ENCODE peak calls at places on chromosomes 4 and X, in six cellular contexts. One of them, this sample, is unnamed. For H3K4me1, the result is how much of the 10 kb centered on the place peaks cover.

GRCh38 chr4:139934336-139934735 is 219.6 kb downstream of the MAML3 start:
- DNase-seq in CD4-positive, CD25-positive, alpha-beta regulatory T cell: no peak
- DNase-seq in right lobe of liver: no peak
- DNase-seq in fibroblast of lung: peak
- DNase-seq in psoas muscle: no peak
- DNase-seq in left lung: no peak
- DNase-seq in this sample: no peak

GRCh38 chr4:102405706-102406510 is 60.6 kb upstream of the SLC39A8 start:
- DNase-seq in left lung: no peak
- DNase-seq in fibroblast of lung: no peak
- DNase-seq in right lobe of liver: no peak
- DNase-seq in CD4-positive, CD25-positive, alpha-beta regulatory T cell: no peak
- DNase-seq in psoas muscle: no peak
- DNase-seq in this sample: no peak

GRCh38 chr4:183249854-183250253 is 70.2 kb downstream of the CLDN22 start:
- DNase-seq in left lung: no peak
- DNase-seq in right lobe of liver: no peak
- DNase-seq in psoas muscle: no peak
- DNase-seq in fibroblast of lung: peak
- DNase-seq in CD4-positive, CD25-positive, alpha-beta regulatory T cell: no peak
- DNase-seq in this sample: no peak

GRCh38 chr4:15001248-15001824 is 945 bp upstream of the CPEB2 start:
- DNase-seq in psoas muscle: peak
- DNase-seq in CD4-positive, CD25-positive, alpha-beta regulatory T cell: no peak
- DNase-seq in right lobe of liver: peak
- DNase-seq in fibroblast of lung: peak
- DNase-seq in left lung: peak
- DNase-seq in this sample: no peak

GRCh38 chr4:21709031-21709430 is 239.5 kb downstream of the KCNIP4 start:
- DNase-seq in CD4-positive, CD25-positive, alpha-beta regulatory T cell: no peak
- DNase-seq in fibroblast of lung: no peak
- DNase-seq in right lobe of liver: no peak
- DNase-seq in left lung: no peak
- DNase-seq in psoas muscle: no peak
- DNase-seq in this sample: no peak

GRCh38 chr4:155569960-155570515 is 96.6 kb upstream of the GUCY1A1 start:
- DNase-seq in right lobe of liver: no peak
- DNase-seq in fibroblast of lung: peak
- DNase-seq in CD4-positive, CD25-positive, alpha-beta regulatory T cell: no peak
- DNase-seq in left lung: no peak
- DNase-seq in psoas muscle: no peak
- DNase-seq in this sample: no peak

GRCh38 chrX:68895339-68896250 is 66.8 kb downstream of the EFNB1 start:
- DNase-seq in right lobe of liver: no peak
- DNase-seq in fibroblast of lung: peak
- DNase-seq in CD4-positive, CD25-positive, alpha-beta regulatory T cell: no peak
- DNase-seq in psoas muscle: peak
- DNase-seq in left lung: no peak
- DNase-seq in this sample: no peak

GRCh38 chrX:41178201-41178600 is 93.0 kb downstream of the USP9X start:
- DNase-seq in right lobe of liver: no peak
- DNase-seq in psoas muscle: no peak
- DNase-seq in left lung: no peak
- DNase-seq in fibroblast of lung: no peak
- DNase-seq in CD4-positive, CD25-positive, alpha-beta regulatory T cell: no peak
- DNase-seq in this sample: no peak

GRCh38 chr4:170853422-170854021 is 763.8 kb upstream of the AADAT start:
- DNase-seq in CD4-positive, CD25-positive, alpha-beta regulatory T cell: no peak
- DNase-seq in fibroblast of lung: peak
- DNase-seq in psoas muscle: no peak
- DNase-seq in left lung: peak
- DNase-seq in right lobe of liver: peak
- DNase-seq in this sample: no peak

GRCh38 chr4:119628281-119629141 is at the start of gene PDE5A:
- DNase-seq in left lung: peak
- DNase-seq in right lobe of liver: peak
- DNase-seq in psoas muscle: peak
- DNase-seq in fibroblast of lung: peak
- DNase-seq in CD4-positive, CD25-positive, alpha-beta regulatory T cell: peak
- DNase-seq in this sample: peak

GRCh38 chr4:119626943-119627266 is 1.7 kb downstream of the PDE5A start:
- DNase-seq in right lobe of liver: no peak
- DNase-seq in fibroblast of lung: no peak
- DNase-seq in left lung: no peak
- DNase-seq in CD4-positive, CD25-positive, alpha-beta regulatory T cell: no peak
- DNase-seq in psoas muscle: no peak
- DNase-seq in this sample: no peak

GRCh38 chr4:119629142-119629471 is 503 bp upstream of the PDE5A start:
- DNase-seq in psoas muscle: no peak
- DNase-seq in left lung: no peak
- DNase-seq in CD4-positive, CD25-positive, alpha-beta regulatory T cell: no peak
- DNase-seq in right lobe of liver: no peak
- DNase-seq in fibroblast of lung: no peak
- DNase-seq in this sample: no peak

GRCh38 chr4:119626420-119626819 is 2.2 kb downstream of the PDE5A start:
- DNase-seq in psoas muscle: no peak
- DNase-seq in CD4-positive, CD25-positive, alpha-beta regulatory T cell: no peak
- DNase-seq in right lobe of liver: no peak
- DNase-seq in left lung: no peak
- DNase-seq in fibroblast of lung: no peak
- DNase-seq in this sample: no peak

GRCh38 chr4:119627267-119628190 is 1.1 kb downstream of the PDE5A start:
- DNase-seq in psoas muscle: peak
- DNase-seq in fibroblast of lung: peak
- DNase-seq in right lobe of liver: peak
- DNase-seq in CD4-positive, CD25-positive, alpha-beta regulatory T cell: peak
- DNase-seq in left lung: peak
- DNase-seq in this sample: peak
- H3K4me3 ChIP-seq in psoas muscle: peak
- H3K4me3 ChIP-seq in fibroblast of lung: peak
- H3K4me3 ChIP-seq in right lobe of liver: peak
- H3K4me3 ChIP-seq in CD4-positive, CD25-positive, alpha-beta regulatory T cell: peak
- H3K4me3 ChIP-seq in left lung: peak
- H3K4me3 ChIP-seq in this sample: peak

GRCh38 chrX:10117864-10118377 is 38.9 kb upstream of the CLCN4 start:
- DNase-seq in left lung: no peak
- DNase-seq in fibroblast of lung: no peak
- DNase-seq in psoas muscle: no peak
- DNase-seq in right lobe of liver: no peak
- DNase-seq in CD4-positive, CD25-positive, alpha-beta regulatory T cell: no peak
- DNase-seq in this sample: no peak

GRCh38 chrX:10117301-10117700 is 39.5 kb upstream of the CLCN4 start:
- DNase-seq in fibroblast of lung: no peak
- DNase-seq in right lobe of liver: no peak
- DNase-seq in psoas muscle: no peak
- DNase-seq in CD4-positive, CD25-positive, alpha-beta regulatory T cell: no peak
- DNase-seq in left lung: no peak
- DNase-seq in this sample: no peak

GRCh38 chrX:10118530-10118929 is 38.2 kb upstream of the CLCN4 start:
- DNase-seq in psoas muscle: no peak
- DNase-seq in right lobe of liver: no peak
- DNase-seq in left lung: no peak
- DNase-seq in fibroblast of lung: no peak
- DNase-seq in CD4-positive, CD25-positive, alpha-beta regulatory T cell: no peak
- DNase-seq in this sample: no peak

GRCh38 chrX:10120828-10121227 is 35.9 kb upstream of the CLCN4 start:
- DNase-seq in psoas muscle: no peak
- DNase-seq in fibroblast of lung: no peak
- DNase-seq in CD4-positive, CD25-positive, alpha-beta regulatory T cell: no peak
- DNase-seq in right lobe of liver: no peak
- DNase-seq in left lung: no peak
- DNase-seq in this sample: no peak

GRCh38 chrX:10119399-10119990 is 37.3 kb upstream of the CLCN4 start:
- DNase-seq in fibroblast of lung: peak
- DNase-seq in psoas muscle: no peak
- DNase-seq in CD4-positive, CD25-positive, alpha-beta regulatory T cell: peak
- DNase-seq in left lung: no peak
- DNase-seq in right lobe of liver: peak
- DNase-seq in this sample: peak
- H3K27ac ChIP-seq in fibroblast of lung: no peak
- H3K27ac ChIP-seq in psoas muscle: no peak
- H3K27ac ChIP-seq in CD4-positive, CD25-positive, alpha-beta regulatory T cell: peak
- H3K27ac ChIP-seq in left lung: no peak
- H3K27ac ChIP-seq in right lobe of liver: no peak
- H3K27ac ChIP-seq in this sample: no peak

DNA sequence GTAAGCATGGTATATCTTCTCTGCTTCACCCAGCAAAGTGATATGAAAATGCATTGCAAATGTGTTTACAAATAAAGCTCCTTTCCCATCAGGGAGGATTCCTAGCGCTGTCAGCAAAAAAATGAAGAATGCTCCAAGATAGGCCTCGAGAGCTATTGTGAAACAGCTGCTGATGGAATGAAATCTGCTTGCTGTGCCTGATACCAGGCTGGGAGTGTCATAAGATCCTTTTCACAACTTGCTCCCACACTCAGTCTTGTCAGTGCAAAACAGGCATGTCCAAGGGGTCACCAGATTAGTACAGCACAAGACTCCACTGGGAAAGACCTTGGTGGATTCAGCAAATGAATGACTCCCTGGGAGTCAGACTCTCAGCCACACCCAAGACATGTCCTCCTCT is 34.1 kb downstream of the HNRNPH2 start:
- DNase-seq in right lobe of liver: no peak
- DNase-seq in psoas muscle: no peak
- DNase-seq in left lung: no peak
- DNase-seq in CD4-positive, CD25-positive, alpha-beta regulatory T cell: no peak
- DNase-seq in fibroblast of lung: no peak
- DNase-seq in this sample: no peak
- H3K4me1 ChIP-seq in right lobe of liver: under half
- H3K4me1 ChIP-seq in psoas muscle: under half
- H3K4me1 ChIP-seq in left lung: under half
- H3K4me1 ChIP-seq in CD4-positive, CD25-positive, alpha-beta regulatory T cell: under half
- H3K4me1 ChIP-seq in fibroblast of lung: under half
- H3K4me1 ChIP-seq in this sample: under half

GRCh38 chr4:3369781-3370660 is 71.7 kb upstream of the HGFAC start:
- DNase-seq in right lobe of liver: peak
- DNase-seq in fibroblast of lung: peak
- DNase-seq in CD4-positive, CD25-positive, alpha-beta regulatory T cell: peak
- DNase-seq in psoas muscle: peak
- DNase-seq in left lung: peak
- DNase-seq in this sample: no peak

GRCh38 chr4:3371038-3371437 is 70.7 kb upstream of the HGFAC start:
- DNase-seq in right lobe of liver: no peak
- DNase-seq in psoas muscle: no peak
- DNase-seq in fibroblast of lung: peak
- DNase-seq in left lung: peak
- DNase-seq in CD4-positive, CD25-positive, alpha-beta regulatory T cell: no peak
- DNase-seq in this sample: no peak

GRCh38 chr4:3368334-3368733 is 73.4 kb upstream of the HGFAC start:
- DNase-seq in fibroblast of lung: no peak
- DNase-seq in CD4-positive, CD25-positive, alpha-beta regulatory T cell: no peak
- DNase-seq in right lobe of liver: no peak
- DNase-seq in psoas muscle: no peak
- DNase-seq in left lung: no peak
- DNase-seq in this sample: no peak

GRCh38 chr4:3367866-3368265 is 73.9 kb upstream of the HGFAC start:
- DNase-seq in left lung: no peak
- DNase-seq in psoas muscle: no peak
- DNase-seq in right lobe of liver: no peak
- DNase-seq in fibroblast of lung: no peak
- DNase-seq in CD4-positive, CD25-positive, alpha-beta regulatory T cell: no peak
- DNase-seq in this sample: no peak

GRCh38 chr4:3368841-3369760 is 72.7 kb upstream of the HGFAC start:
- DNase-seq in CD4-positive, CD25-positive, alpha-beta regulatory T cell: no peak
- DNase-seq in psoas muscle: no peak
- DNase-seq in left lung: peak
- DNase-seq in right lobe of liver: peak
- DNase-seq in fibroblast of lung: peak
- DNase-seq in this sample: peak
- H3K4me3 ChIP-seq in CD4-positive, CD25-positive, alpha-beta regulatory T cell: peak
- H3K4me3 ChIP-seq in psoas muscle: peak
- H3K4me3 ChIP-seq in left lung: no peak
- H3K4me3 ChIP-seq in right lobe of liver: no peak
- H3K4me3 ChIP-seq in fibroblast of lung: peak
- H3K4me3 ChIP-seq in this sample: peak

This sample was measured in CD8-positive, alpha-beta memory T cell.